ENCODE peak calls at places on chromosomes 4 and X, in eight cellular contexts. Z, I, L, C, J, B, D and Q are unnamed samples.

GRCh38 chr4:122224348-122224747 is 72.2 kb downstream of the BLTP1 start:
- DNase-seq in Z (no peak), I (peak), L (peak), C (peak), J (no peak), B (peak), D (peak), Q (peak)

GRCh38 chr4:67584496-67584895 is 26.0 kb downstream of the STAP1 start:
- DNase-seq in Z (no peak), I (no peak), L (no peak), C (no peak), J (no peak), B (no peak), D (no peak), Q (no peak)

GRCh38 chr4:86855572-86855971 is 6.4 kb upstream of the SLC10A6 start:
- DNase-seq in Z (peak), I (no peak), L (no peak), C (peak), J (peak), B (no peak), D (peak), Q (peak)

GRCh38 chr4:57710053-57710452 is 599.9 kb upstream of the IGFBP7 start:
- DNase-seq in Z (no peak), I (peak), L (no peak), C (no peak), J (no peak), B (no peak), D (no peak), Q (no peak)

GRCh38 chrX:3442685-3443084 is 96.2 kb upstream of the MXRA5 start:
- DNase-seq in Z (no peak), I (no peak), L (no peak), C (no peak), J (no peak), B (no peak), D (no peak), Q (no peak)

GRCh38 chr4:3355266-3355748 is 62.5 kb downstream of the RGS12 start:
- DNase-seq in Z (no peak), I (no peak), L (peak), C (no peak), J (no peak), B (no peak), D (no peak), Q (no peak)

GRCh38 chr4:146648384-146648783 is 9.7 kb downstream of the POU4F2 start:
- DNase-seq in Z (no peak), I (peak), L (no peak), C (no peak), J (no peak), B (no peak), D (no peak), Q (no peak)

GRCh38 chr4:14434916-14435315 is 567.4 kb upstream of the CPEB2 start:
- DNase-seq in Z (no peak), I (no peak), L (no peak), C (no peak), J (no peak), B (no peak), D (no peak), Q (no peak)

GRCh38 chrX:141220342-141221008 is 21.8 kb downstream of the SPANXC start:
- DNase-seq in Z (no peak), I (no peak), L (no peak), C (peak), J (peak), B (no peak), D (peak), Q (peak)

GRCh38 chr4:183553601-183554345 is 48.9 kb downstream of the ING2 start:
- DNase-seq in Z (no peak), I (no peak), L (no peak), C (no peak), J (no peak), B (no peak), D (no peak), Q (no peak)

GRCh38 chrX:96424007-96424406 is 260.6 kb upstream of the DIAPH2 start:
- DNase-seq in Z (no peak), I (no peak), L (no peak), C (no peak), J (no peak), B (no peak), D (peak), Q (no peak)

GRCh38 chrX:82961129-82961528 is 547.0 kb upstream of the POU3F4 start:
- DNase-seq in Z (peak), I (peak), L (peak), C (no peak), J (no peak), B (no peak), D (no peak), Q (no peak)

GRCh38 chrX:153727108-153727931 is 2.7 kb downstream of the ABCD1 start:
- DNase-seq in Z (no peak), I (no peak), L (peak), C (no peak), J (no peak), B (no peak), D (peak), Q (peak)

GRCh38 chr4:20984011-20984836 is 284.0 kb downstream of the PACRGL start:
- DNase-seq in Z (no peak), I (peak), L (no peak), C (no peak), J (no peak), B (peak), D (no peak), Q (no peak)

GRCh38 chr4:57110635-57111546 is 706 bp upstream of the IGFBP7 start:
- DNase-seq in Z (no peak), I (peak), L (no peak), C (peak), J (peak), B (peak), D (peak), Q (peak)

GRCh38 chr4:184583738-184584502 is 65.3 kb downstream of the CASP3 start:
- DNase-seq in Z (no peak), I (no peak), L (peak), C (no peak), J (no peak), B (no peak), D (no peak), Q (no peak)

GRCh38 chr4:116397714-116398113 is 687.7 kb downstream of the TRAM1L1 start:
- DNase-seq in Z (no peak), I (no peak), L (no peak), C (no peak), J (no peak), B (no peak), D (no peak), Q (no peak)

GRCh38 chr4:77001907-77002306 is 52.4 kb downstream of the SEPTIN11 start:
- DNase-seq in Z (no peak), I (peak), L (no peak), C (peak), J (peak), B (peak), D (peak), Q (peak)
- H3K27ac ChIP-seq in Z (no peak), I (peak), L (no peak), C (peak), J (peak), B (peak), D (peak), Q (peak)

GRCh38 chrX:133419911-133420310 is 4.6 kb upstream of the GPC4 start:
- DNase-seq in Z (no peak), I (no peak), L (no peak), C (no peak), J (no peak), B (no peak), D (no peak), Q (no peak)
- H2AFZ ChIP-seq in Z (no peak), I (no peak), L (no peak), C (no peak), J (no peak), B (no peak), D (no peak), Q (no peak)

GRCh38 chr4:186653973-186654372 is 69.7 kb downstream of the FAT1 start:
- DNase-seq in Z (no peak), I (no peak), L (no peak), C (no peak), J (no peak), B (no peak), D (no peak), Q (no peak)

GRCh38 chr4:186659936-186660335 is 63.7 kb downstream of the FAT1 start:
- DNase-seq in Z (no peak), I (no peak), L (no peak), C (no peak), J (no peak), B (no peak), D (no peak), Q (no peak)

GRCh38 chr4:186660403-186660802 is 63.3 kb downstream of the FAT1 start:
- DNase-seq in Z (no peak), I (no peak), L (no peak), C (no peak), J (no peak), B (no peak), D (no peak), Q (no peak)

GRCh38 chr4:186658657-186659056 is 65.0 kb downstream of the FAT1 start:
- DNase-seq in Z (no peak), I (no peak), L (no peak), C (no peak), J (no peak), B (no peak), D (no peak), Q (no peak)

DNA sequence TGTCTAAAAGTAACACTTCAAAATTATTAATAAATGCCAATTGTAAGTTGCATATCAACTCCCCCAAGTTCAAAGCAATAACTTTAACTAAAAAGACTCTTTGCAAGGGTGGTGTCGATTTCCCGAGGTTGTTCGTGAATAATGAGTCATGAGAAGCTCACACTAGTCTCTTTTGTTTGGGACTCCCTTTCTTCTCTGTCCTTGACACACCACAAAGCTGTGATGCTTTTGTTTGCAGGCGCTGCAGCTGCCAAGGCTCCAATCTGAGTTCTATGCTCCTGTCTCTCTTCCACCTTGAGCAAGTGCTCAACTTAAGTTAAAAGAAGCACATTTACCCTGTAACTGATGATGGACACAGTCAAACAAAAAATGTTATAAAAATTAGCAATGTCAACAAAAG is 65.9 kb downstream of the FAT1 start:
- DNase-seq in Z (peak), I (peak), L (no peak), C (peak), J (peak), B (no peak), D (peak), Q (no peak)
- H3K27ac ChIP-seq in Z (no peak), I (no peak), L (no peak), C (peak), J (no peak), B (no peak), D (no peak), Q (no peak)

DNA sequence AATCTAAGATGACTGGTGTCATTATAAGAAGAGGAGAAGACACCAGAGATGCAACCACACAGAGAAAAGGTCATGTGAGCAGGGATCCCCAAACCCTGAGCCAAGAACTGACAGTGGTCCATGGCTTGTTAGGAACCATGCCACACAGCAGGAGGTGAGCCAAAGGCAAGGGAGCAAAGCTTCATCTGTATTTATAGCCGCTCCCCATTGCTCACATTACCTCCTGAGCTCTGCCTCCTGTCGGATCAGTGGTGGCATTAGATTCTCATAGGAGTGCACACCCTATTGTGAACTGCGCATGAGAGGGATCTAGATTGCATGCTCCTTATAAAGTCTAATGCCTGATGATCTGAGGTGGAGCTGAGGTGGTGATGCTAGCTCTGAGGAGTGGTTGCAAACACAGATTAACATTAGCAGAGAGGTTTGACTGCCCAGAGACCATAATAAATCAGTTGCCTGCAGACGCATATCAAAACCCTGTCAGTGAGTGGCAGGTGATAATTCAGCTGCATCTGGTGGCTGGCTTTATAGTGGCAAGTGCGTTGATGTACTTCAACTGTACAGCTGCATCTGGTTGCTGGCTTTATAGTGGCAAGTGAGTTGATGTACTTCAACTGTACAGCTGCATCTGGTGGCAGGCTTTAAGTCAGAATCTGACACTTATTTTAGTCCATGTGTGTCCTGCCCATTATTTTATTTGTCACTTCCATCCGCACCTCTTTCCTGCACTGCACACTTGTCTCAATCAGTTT is 19.8 kb upstream of the CXCL2 start:
- DNase-seq in Z (no peak), I (no peak), L (no peak), C (no peak), J (no peak), B (no peak), D (no peak), Q (no peak)
- H2AFZ ChIP-seq in Z (peak), I (no peak), L (no peak), C (no peak), J (no peak), B (no peak), D (no peak), Q (no peak)

DNA sequence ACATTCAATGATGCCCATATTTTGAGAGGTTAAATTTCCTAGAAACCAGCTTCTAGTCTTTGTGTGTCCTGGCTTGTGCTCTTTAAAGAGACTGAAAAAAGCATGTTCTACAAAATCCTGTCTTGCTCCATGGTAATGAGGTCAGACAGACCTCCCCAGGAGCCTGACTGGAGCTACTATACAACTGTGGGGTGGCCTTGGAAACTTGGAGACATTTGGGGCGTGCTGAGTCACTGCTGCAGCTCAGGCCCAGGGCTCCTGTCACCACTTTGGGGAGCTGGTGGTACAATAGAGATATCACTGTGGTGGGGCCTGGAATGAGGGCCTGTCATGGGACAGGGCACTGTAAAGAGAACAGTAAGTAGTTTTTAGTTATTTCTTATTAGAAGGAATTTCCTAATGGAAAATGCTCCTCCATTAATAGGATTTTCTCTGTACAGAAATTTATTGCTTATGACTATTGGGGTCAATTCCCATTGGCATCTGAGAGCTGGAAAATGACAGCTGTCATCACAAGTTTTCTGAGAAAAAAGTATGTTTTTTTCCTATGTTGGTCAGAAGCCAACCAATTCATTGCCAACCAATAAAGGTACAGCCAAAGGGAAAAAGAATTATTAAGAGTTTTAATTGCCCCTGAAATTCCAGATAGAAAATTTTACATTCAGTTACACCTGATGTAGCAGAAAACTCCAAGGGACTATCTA is 207.4 kb upstream of the JADE1 start:
- DNase-seq in Z (no peak), I (no peak), L (no peak), C (peak), J (peak), B (no peak), D (peak), Q (peak)
- H3K27ac ChIP-seq in Z (no peak), I (no peak), L (no peak), C (peak), J (peak), B (no peak), D (peak), Q (peak)

DNA sequence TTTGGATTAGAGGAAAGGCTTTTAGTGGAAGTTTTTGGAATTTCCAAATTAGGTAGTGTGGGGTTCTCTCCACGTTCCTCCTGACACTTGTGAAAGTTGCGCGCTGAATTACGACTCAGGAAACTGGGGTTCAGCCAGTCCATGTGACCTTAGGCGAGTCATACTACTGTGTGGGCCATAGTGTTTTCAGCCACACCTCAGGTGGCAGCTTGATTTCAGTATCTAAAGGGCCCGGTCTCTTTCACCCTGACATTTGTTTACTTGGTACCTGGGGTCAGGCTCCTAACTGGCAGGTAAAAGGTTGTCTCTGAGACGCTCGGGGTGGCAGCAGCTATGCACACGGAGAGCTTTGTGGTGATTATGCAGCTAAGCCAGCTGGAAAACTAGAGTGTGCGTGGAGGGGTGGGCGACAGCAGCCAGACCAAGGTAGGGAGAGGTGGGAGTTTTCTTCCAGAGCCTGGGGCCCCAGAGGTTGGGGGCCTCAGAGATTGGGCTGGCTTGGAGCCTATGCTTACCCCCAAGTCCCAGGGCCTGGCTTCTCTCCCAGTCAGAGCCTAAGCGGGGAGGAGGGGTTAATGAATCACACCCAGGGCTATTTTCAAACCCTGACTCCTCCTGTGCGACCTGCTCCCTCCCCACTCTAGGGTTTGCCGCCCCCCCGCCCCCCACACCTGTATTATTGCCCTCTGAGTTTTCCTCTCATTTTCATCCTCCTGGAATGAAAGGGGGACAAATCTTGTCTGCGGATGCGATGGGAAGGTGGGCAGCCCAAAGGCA is 47.2 kb downstream of the STARD8 start:
- DNase-seq in Z (no peak), I (no peak), L (no peak), C (no peak), J (no peak), B (no peak), D (peak), Q (no peak)
- H2AFZ ChIP-seq in Z (no peak), I (no peak), L (no peak), C (peak), J (peak), B (peak), D (peak), Q (no peak)